ENCODE peak calls at places on chromosomes 3 and 15, in five cellular contexts. One of them, this sample, is unnamed.
A peak's percentile ranks its signal among the peaks of the same experiment; 100 is the strongest.

GRCh38 chr3:69890094-69890493 is 109.4 kb upstream of the SAMMSON start:
- DNase-seq in left lung: no peak
- DNase-seq in dermis blood vessel endothelial cell: peak; percentile 28
- DNase-seq in HTR-8/SVneo: no peak
- DNase-seq in astrocyte of the spinal cord: no peak
- DNase-seq in this sample: peak; percentile 12

GRCh38 chr3:102510663-102511062 is 75.8 kb downstream of the ZPLD1 start:
- DNase-seq in left lung: no peak
- DNase-seq in dermis blood vessel endothelial cell: no peak
- DNase-seq in HTR-8/SVneo: no peak
- DNase-seq in astrocyte of the spinal cord: peak; percentile 28
- DNase-seq in this sample: no peak

GRCh38 chr3:101676219-101676764 is 640 bp downstream of the ZBTB11 start:
- DNase-seq in left lung: peak; percentile 97
- DNase-seq in dermis blood vessel endothelial cell: peak; percentile 97
- DNase-seq in HTR-8/SVneo: peak; percentile 90
- DNase-seq in astrocyte of the spinal cord: peak; percentile 98
- DNase-seq in this sample: peak; percentile 71

GRCh38 chr15:68204776-68205557 is at the start of gene CALML4:
- DNase-seq in left lung: peak; percentile 71
- DNase-seq in dermis blood vessel endothelial cell: peak; percentile 77
- DNase-seq in HTR-8/SVneo: no peak
- DNase-seq in astrocyte of the spinal cord: peak; percentile 33
- DNase-seq in this sample: peak; percentile 45

GRCh38 chr15:99486371-99487336 is 79.1 kb upstream of the MEF2A start:
- DNase-seq in left lung: peak; percentile 69
- DNase-seq in dermis blood vessel endothelial cell: peak; percentile 64
- DNase-seq in HTR-8/SVneo: peak; percentile 71
- DNase-seq in astrocyte of the spinal cord: peak; percentile 46
- DNase-seq in this sample: no peak

GRCh38 chr15:58932791-58933310 is 628 bp downstream of the SLTM start:
- DNase-seq in left lung: no peak
- DNase-seq in dermis blood vessel endothelial cell: peak; percentile 55
- DNase-seq in HTR-8/SVneo: no peak
- DNase-seq in astrocyte of the spinal cord: peak; percentile 17
- DNase-seq in this sample: no peak

GRCh38 chr15:40769310-40770146 is at the start of gene C15orf62:
- DNase-seq in left lung: peak; percentile 63
- DNase-seq in dermis blood vessel endothelial cell: peak; percentile 77
- DNase-seq in HTR-8/SVneo: peak; percentile 65
- DNase-seq in astrocyte of the spinal cord: peak; percentile 62
- DNase-seq in this sample: peak; percentile 84

GRCh38 chr3:56154297-56154696 is 314.0 kb downstream of the ERC2 start:
- DNase-seq in left lung: no peak
- DNase-seq in dermis blood vessel endothelial cell: no peak
- DNase-seq in HTR-8/SVneo: no peak
- DNase-seq in astrocyte of the spinal cord: peak; percentile 15
- DNase-seq in this sample: no peak

GRCh38 chr15:100810229-100810628 is 69.4 kb upstream of the ALDH1A3 start:
- DNase-seq in left lung: no peak
- DNase-seq in dermis blood vessel endothelial cell: no peak
- DNase-seq in HTR-8/SVneo: no peak
- DNase-seq in astrocyte of the spinal cord: no peak
- DNase-seq in this sample: no peak

GRCh38 chr3:62665627-62666433 is 209.4 kb downstream of the CADPS start:
- DNase-seq in left lung: peak; percentile 38
- DNase-seq in dermis blood vessel endothelial cell: peak; percentile 59
- DNase-seq in HTR-8/SVneo: peak; percentile 9
- DNase-seq in astrocyte of the spinal cord: peak; percentile 62
- DNase-seq in this sample: peak; percentile 41

GRCh38 chr15:31482122-31482922 is 155.7 kb downstream of the KLF13 start:
- DNase-seq in left lung: no peak
- DNase-seq in dermis blood vessel endothelial cell: no peak
- DNase-seq in HTR-8/SVneo: no peak
- DNase-seq in astrocyte of the spinal cord: no peak
- DNase-seq in this sample: no peak

GRCh38 chr15:91541286-91541685 is 312.2 kb upstream of the SLCO3A1 start:
- DNase-seq in left lung: no peak
- DNase-seq in dermis blood vessel endothelial cell: no peak
- DNase-seq in HTR-8/SVneo: no peak
- DNase-seq in astrocyte of the spinal cord: no peak
- DNase-seq in this sample: no peak

GRCh38 chr15:31330836-31331235 is 4.2 kb downstream of the KLF13 start:
- DNase-seq in left lung: no peak
- DNase-seq in dermis blood vessel endothelial cell: no peak
- DNase-seq in HTR-8/SVneo: no peak
- DNase-seq in astrocyte of the spinal cord: no peak
- DNase-seq in this sample: no peak

GRCh38 chr3:184443364-184443763 is 63.5 kb downstream of the CHRD start:
- DNase-seq in left lung: no peak
- DNase-seq in dermis blood vessel endothelial cell: no peak
- DNase-seq in HTR-8/SVneo: no peak
- DNase-seq in astrocyte of the spinal cord: no peak
- DNase-seq in this sample: no peak

GRCh38 chr3:140842984-140843649 is 98.5 kb upstream of the SLC25A36 start:
- DNase-seq in left lung: no peak
- DNase-seq in dermis blood vessel endothelial cell: no peak
- DNase-seq in HTR-8/SVneo: no peak
- DNase-seq in astrocyte of the spinal cord: no peak
- DNase-seq in this sample: no peak

GRCh38 chr15:36798366-36798765 is 218.9 kb downstream of the CDIN1 start:
- DNase-seq in left lung: no peak
- DNase-seq in dermis blood vessel endothelial cell: no peak
- DNase-seq in HTR-8/SVneo: peak; percentile 57
- DNase-seq in astrocyte of the spinal cord: peak; percentile 6
- DNase-seq in this sample: no peak

GRCh38 chr3:30659270-30660127 is 53.1 kb downstream of the TGFBR2 start:
- DNase-seq in left lung: no peak
- DNase-seq in dermis blood vessel endothelial cell: peak; percentile 92
- DNase-seq in HTR-8/SVneo: peak; percentile 56
- DNase-seq in astrocyte of the spinal cord: peak; percentile 97
- DNase-seq in this sample: no peak

GRCh38 chr3:153257673-153258351 is 95.8 kb downstream of the RAP2B start:
- DNase-seq in left lung: no peak
- DNase-seq in dermis blood vessel endothelial cell: no peak
- DNase-seq in HTR-8/SVneo: no peak
- DNase-seq in astrocyte of the spinal cord: peak; percentile 31
- DNase-seq in this sample: no peak

GRCh38 chr15:65584241-65584640 is 26.7 kb downstream of the INTS14 start:
- DNase-seq in left lung: no peak
- DNase-seq in dermis blood vessel endothelial cell: peak; percentile 66
- DNase-seq in HTR-8/SVneo: no peak
- DNase-seq in astrocyte of the spinal cord: no peak
- DNase-seq in this sample: peak; percentile 64

This sample was measured in dermis microvascular lymphatic vessel endothelial cell.